ENCODE peak calls at places on chromosomes 2 and 18, in seven cellular contexts. One of them, this sample, is unnamed.

GRCh38 chr2:235709969-235710879 is 216.4 kb downstream of the AGAP1 start:
- DNase-seq in activated T-cell treated with anti-CD3 and anti-CD28 coated beads for 48 hours: no peak
- DNase-seq in B cell: no peak
- DNase-seq in LHCN-M2: no peak
- DNase-seq in HFF-Myc: no peak
- DNase-seq in HuH-7.5: no peak
- DNase-seq in NCI-H1105: no peak
- DNase-seq in this sample: no peak

GRCh38 chr2:20594957-20595356 is 55.9 kb downstream of the HS1BP3 start:
- DNase-seq in HFF-Myc: no peak
- DNase-seq in HuH-7.5: no peak
- DNase-seq in NCI-H1105: no peak
- DNase-seq in activated T-cell treated with anti-CD3 and anti-CD28 coated beads for 48 hours: no peak
- DNase-seq in B cell: no peak
- DNase-seq in LHCN-M2: no peak
- DNase-seq in this sample: no peak

GRCh38 chr2:127425540-127426490 is 7.6 kb downstream of the PROC start:
- DNase-seq in HFF-Myc: no peak
- DNase-seq in activated T-cell treated with anti-CD3 and anti-CD28 coated beads for 48 hours: no peak
- DNase-seq in B cell: no peak
- DNase-seq in LHCN-M2: no peak
- DNase-seq in HuH-7.5: no peak
- DNase-seq in NCI-H1105: no peak
- DNase-seq in this sample: no peak

GRCh38 chr2:197232010-197232409 is 78.6 kb downstream of the ANKRD44 start:
- DNase-seq in HFF-Myc: no peak
- DNase-seq in activated T-cell treated with anti-CD3 and anti-CD28 coated beads for 48 hours: no peak
- DNase-seq in NCI-H1105: no peak
- DNase-seq in B cell: no peak
- DNase-seq in HuH-7.5: no peak
- DNase-seq in LHCN-M2: no peak
- DNase-seq in this sample: no peak

GRCh38 chr2:26001743-26002341 is 19.5 kb upstream of the KIF3C start:
- DNase-seq in LHCN-M2: peak
- DNase-seq in HuH-7.5: no peak
- DNase-seq in HFF-Myc: no peak
- DNase-seq in B cell: no peak
- DNase-seq in NCI-H1105: no peak
- DNase-seq in activated T-cell treated with anti-CD3 and anti-CD28 coated beads for 48 hours: no peak
- DNase-seq in this sample: no peak

GRCh38 chr2:96344011-96344410 is 8.4 kb downstream of the NCAPH start:
- DNase-seq in HuH-7.5: no peak
- DNase-seq in LHCN-M2: no peak
- DNase-seq in activated T-cell treated with anti-CD3 and anti-CD28 coated beads for 48 hours: no peak
- DNase-seq in B cell: peak
- DNase-seq in NCI-H1105: no peak
- DNase-seq in HFF-Myc: no peak
- DNase-seq in this sample: peak

GRCh38 chr2:133635115-133635514 is 66.9 kb upstream of the NCKAP5 start:
- DNase-seq in activated T-cell treated with anti-CD3 and anti-CD28 coated beads for 48 hours: no peak
- DNase-seq in NCI-H1105: no peak
- DNase-seq in B cell: no peak
- DNase-seq in LHCN-M2: no peak
- DNase-seq in HuH-7.5: no peak
- DNase-seq in HFF-Myc: no peak
- DNase-seq in this sample: no peak

GRCh38 chr2:60958800-60959199 is 58.7 kb upstream of the PEX13 start:
- DNase-seq in activated T-cell treated with anti-CD3 and anti-CD28 coated beads for 48 hours: no peak
- DNase-seq in HuH-7.5: no peak
- DNase-seq in NCI-H1105: no peak
- DNase-seq in B cell: no peak
- DNase-seq in HFF-Myc: no peak
- DNase-seq in LHCN-M2: peak
- DNase-seq in this sample: no peak

GRCh38 chr2:3233877-3234276 is 143.7 kb downstream of the EIPR1 start:
- DNase-seq in NCI-H1105: no peak
- DNase-seq in LHCN-M2: no peak
- DNase-seq in B cell: no peak
- DNase-seq in HFF-Myc: no peak
- DNase-seq in activated T-cell treated with anti-CD3 and anti-CD28 coated beads for 48 hours: no peak
- DNase-seq in HuH-7.5: no peak
- DNase-seq in this sample: no peak

GRCh38 chr2:230537531-230537976 is 121.6 kb downstream of the SP100 start:
- DNase-seq in HuH-7.5: no peak
- DNase-seq in NCI-H1105: no peak
- DNase-seq in HFF-Myc: no peak
- DNase-seq in LHCN-M2: no peak
- DNase-seq in activated T-cell treated with anti-CD3 and anti-CD28 coated beads for 48 hours: peak
- DNase-seq in B cell: peak
- DNase-seq in this sample: peak

GRCh38 chr2:192307530-192307929 is 112.8 kb upstream of the TMEFF2 start:
- DNase-seq in B cell: no peak
- DNase-seq in HFF-Myc: no peak
- DNase-seq in NCI-H1105: no peak
- DNase-seq in HuH-7.5: no peak
- DNase-seq in activated T-cell treated with anti-CD3 and anti-CD28 coated beads for 48 hours: no peak
- DNase-seq in LHCN-M2: peak
- DNase-seq in this sample: no peak

GRCh38 chr18:11906926-11907874 is 917 bp downstream of the MPPE1 start:
- DNase-seq in HFF-Myc: no peak
- DNase-seq in NCI-H1105: no peak
- DNase-seq in LHCN-M2: no peak
- DNase-seq in HuH-7.5: no peak
- DNase-seq in activated T-cell treated with anti-CD3 and anti-CD28 coated beads for 48 hours: no peak
- DNase-seq in B cell: no peak
- DNase-seq in this sample: no peak

GRCh38 chr2:102253140-102253752 is 58.1 kb upstream of the IL1RL1 start:
- DNase-seq in LHCN-M2: no peak
- DNase-seq in activated T-cell treated with anti-CD3 and anti-CD28 coated beads for 48 hours: no peak
- DNase-seq in HFF-Myc: no peak
- DNase-seq in HuH-7.5: no peak
- DNase-seq in B cell: no peak
- DNase-seq in NCI-H1105: no peak
- DNase-seq in this sample: no peak

GRCh38 chr2:167127135-167127534 is 238.9 kb downstream of the XIRP2 start:
- DNase-seq in activated T-cell treated with anti-CD3 and anti-CD28 coated beads for 48 hours: no peak
- DNase-seq in B cell: no peak
- DNase-seq in LHCN-M2: peak
- DNase-seq in NCI-H1105: no peak
- DNase-seq in HFF-Myc: no peak
- DNase-seq in HuH-7.5: no peak
- DNase-seq in this sample: no peak

GRCh38 chr2:119182046-119182445 is 23.5 kb upstream of the C1QL2 start:
- DNase-seq in B cell: no peak
- DNase-seq in activated T-cell treated with anti-CD3 and anti-CD28 coated beads for 48 hours: no peak
- DNase-seq in NCI-H1105: no peak
- DNase-seq in HuH-7.5: no peak
- DNase-seq in HFF-Myc: no peak
- DNase-seq in LHCN-M2: no peak
- DNase-seq in this sample: no peak

GRCh38 chr2:195559431-195559914 is 97.6 kb upstream of the SLC39A10 start:
- DNase-seq in NCI-H1105: no peak
- DNase-seq in activated T-cell treated with anti-CD3 and anti-CD28 coated beads for 48 hours: peak
- DNase-seq in B cell: peak
- DNase-seq in HuH-7.5: no peak
- DNase-seq in HFF-Myc: peak
- DNase-seq in LHCN-M2: peak
- DNase-seq in this sample: peak

GRCh38 chr2:60353406-60353800 is 200.1 kb downstream of the BCL11A start:
- DNase-seq in HuH-7.5: no peak
- DNase-seq in HFF-Myc: no peak
- DNase-seq in B cell: no peak
- DNase-seq in NCI-H1105: no peak
- DNase-seq in LHCN-M2: no peak
- DNase-seq in activated T-cell treated with anti-CD3 and anti-CD28 coated beads for 48 hours: no peak
- DNase-seq in this sample: no peak

GRCh38 chr2:99430614-99431258 is 59.1 kb downstream of the REV1 start:
- DNase-seq in B cell: no peak
- DNase-seq in HuH-7.5: no peak
- DNase-seq in activated T-cell treated with anti-CD3 and anti-CD28 coated beads for 48 hours: no peak
- DNase-seq in LHCN-M2: peak
- DNase-seq in HFF-Myc: no peak
- DNase-seq in NCI-H1105: no peak
- DNase-seq in this sample: no peak

GRCh38 chr2:9441556-9441955 is 18.1 kb downstream of the CPSF3 start:
- DNase-seq in B cell: no peak
- DNase-seq in activated T-cell treated with anti-CD3 and anti-CD28 coated beads for 48 hours: no peak
- DNase-seq in LHCN-M2: no peak
- DNase-seq in HFF-Myc: no peak
- DNase-seq in NCI-H1105: no peak
- DNase-seq in HuH-7.5: no peak
- DNase-seq in this sample: no peak

GRCh38 chr2:54106631-54107454 is 8.6 kb upstream of the ACYP2 start:
- DNase-seq in HFF-Myc: no peak
- DNase-seq in activated T-cell treated with anti-CD3 and anti-CD28 coated beads for 48 hours: no peak
- DNase-seq in NCI-H1105: peak
- DNase-seq in B cell: peak
- DNase-seq in LHCN-M2: peak
- DNase-seq in HuH-7.5: no peak
- DNase-seq in this sample: peak

GRCh38 chr2:101843048-101843447 is 145.5 kb downstream of the MAP4K4 start:
- DNase-seq in activated T-cell treated with anti-CD3 and anti-CD28 coated beads for 48 hours: no peak
- DNase-seq in LHCN-M2: peak
- DNase-seq in HFF-Myc: no peak
- DNase-seq in B cell: no peak
- DNase-seq in HuH-7.5: no peak
- DNase-seq in NCI-H1105: no peak
- DNase-seq in this sample: no peak

GRCh38 chr18:65938592-65939372 is 188.0 kb downstream of the CDH7 start:
- DNase-seq in activated T-cell treated with anti-CD3 and anti-CD28 coated beads for 48 hours: peak
- DNase-seq in HuH-7.5: no peak
- DNase-seq in B cell: no peak
- DNase-seq in HFF-Myc: peak
- DNase-seq in NCI-H1105: peak
- DNase-seq in LHCN-M2: peak
- DNase-seq in this sample: no peak

GRCh38 chr2:170434900-170435640 is 257.1 kb downstream of the MYO3B start:
- DNase-seq in NCI-H1105: no peak
- DNase-seq in LHCN-M2: no peak
- DNase-seq in HuH-7.5: no peak
- DNase-seq in HFF-Myc: no peak
- DNase-seq in activated T-cell treated with anti-CD3 and anti-CD28 coated beads for 48 hours: no peak
- DNase-seq in B cell: no peak
- DNase-seq in this sample: no peak

GRCh38 chr2:134027980-134028379 is 225.9 kb upstream of the MGAT5 start:
- DNase-seq in HuH-7.5: no peak
- DNase-seq in HFF-Myc: no peak
- DNase-seq in LHCN-M2: no peak
- DNase-seq in activated T-cell treated with anti-CD3 and anti-CD28 coated beads for 48 hours: no peak
- DNase-seq in B cell: no peak
- DNase-seq in NCI-H1105: no peak
- DNase-seq in this sample: no peak

GRCh38 chr2:64338107-64338506 is 115.9 kb upstream of the LGALSL start:
- DNase-seq in B cell: no peak
- DNase-seq in HuH-7.5: no peak
- DNase-seq in HFF-Myc: no peak
- DNase-seq in activated T-cell treated with anti-CD3 and anti-CD28 coated beads for 48 hours: no peak
- DNase-seq in NCI-H1105: no peak
- DNase-seq in LHCN-M2: no peak
- DNase-seq in this sample: no peak

GRCh38 chr2:185757356-185757755 is 18.8 kb downstream of the FSIP2 start:
- DNase-seq in activated T-cell treated with anti-CD3 and anti-CD28 coated beads for 48 hours: no peak
- DNase-seq in HFF-Myc: no peak
- DNase-seq in HuH-7.5: no peak
- DNase-seq in NCI-H1105: no peak
- DNase-seq in B cell: no peak
- DNase-seq in LHCN-M2: peak
- DNase-seq in this sample: no peak

GRCh38 chr2:72921866-72922265 is 4.5 kb downstream of the EMX1 start:
- DNase-seq in activated T-cell treated with anti-CD3 and anti-CD28 coated beads for 48 hours: no peak
- DNase-seq in HFF-Myc: no peak
- DNase-seq in B cell: peak
- DNase-seq in HuH-7.5: peak
- DNase-seq in LHCN-M2: no peak
- DNase-seq in NCI-H1105: no peak
- DNase-seq in this sample: no peak

GRCh38 chr2:150889141-150889540 is 372.5 kb downstream of the RBM43 start:
- DNase-seq in LHCN-M2: no peak
- DNase-seq in HuH-7.5: no peak
- DNase-seq in HFF-Myc: no peak
- DNase-seq in activated T-cell treated with anti-CD3 and anti-CD28 coated beads for 48 hours: no peak
- DNase-seq in NCI-H1105: no peak
- DNase-seq in B cell: no peak
- DNase-seq in this sample: no peak

GRCh38 chr2:120350801-120351324 is 4.9 kb downstream of the INHBB start:
- DNase-seq in HFF-Myc: no peak
- DNase-seq in B cell: no peak
- DNase-seq in activated T-cell treated with anti-CD3 and anti-CD28 coated beads for 48 hours: no peak
- DNase-seq in HuH-7.5: no peak
- DNase-seq in LHCN-M2: no peak
- DNase-seq in NCI-H1105: no peak
- DNase-seq in this sample: no peak

GRCh38 chr18:76687271-76688006 is 134.9 kb upstream of the ZNF236 start:
- DNase-seq in HuH-7.5: no peak
- DNase-seq in activated T-cell treated with anti-CD3 and anti-CD28 coated beads for 48 hours: peak
- DNase-seq in HFF-Myc: no peak
- DNase-seq in LHCN-M2: no peak
- DNase-seq in NCI-H1105: no peak
- DNase-seq in B cell: no peak
- DNase-seq in this sample: peak

This sample was measured in activated naive CD4-positive, alpha-beta T cell treated with Interleukin-2 at 50 U/mL for 16 hours.